ENCODE peak calls at places on chromosomes 16 and 17, in six cellular contexts. One of them, this sample, is unnamed.

GRCh38 chr16:30858111-30858495 is 35.8 kb downstream of the BCL7C start:
- DNase-seq in IMR-90: no peak
- DNase-seq in trophoblast cell: peak; percentile 41
- DNase-seq in H1: no peak
- DNase-seq in H9: no peak
- DNase-seq in mesenchymal stem cell: no peak
- DNase-seq in this sample: no peak

GRCh38 chr16:86142801-86143236 is 243.9 kb downstream of the IRF8 start:
- DNase-seq in mesenchymal stem cell: no peak
- DNase-seq in IMR-90: no peak
- DNase-seq in trophoblast cell: no peak
- DNase-seq in H1: no peak
- DNase-seq in H9: no peak
- DNase-seq in this sample: no peak

GRCh38 chr17:19933221-19933620 is 44.4 kb downstream of the AKAP10 start:
- DNase-seq in H1: no peak
- DNase-seq in H9: no peak
- DNase-seq in mesenchymal stem cell: no peak
- DNase-seq in trophoblast cell: peak; percentile 42
- DNase-seq in IMR-90: peak; percentile 31
- DNase-seq in this sample: no peak

GRCh38 chr17:49910094-49910857 is 58.7 kb upstream of the DLX4 start:
- DNase-seq in IMR-90: no peak
- DNase-seq in H9: peak; percentile 90
- DNase-seq in trophoblast cell: no peak
- DNase-seq in mesenchymal stem cell: peak; percentile 24
- DNase-seq in H1: no peak
- DNase-seq in this sample: no peak

GRCh38 chr16:73051216-73051615 is 3.3 kb upstream of the ZFHX3 start:
- DNase-seq in trophoblast cell: no peak
- DNase-seq in H1: no peak
- DNase-seq in H9: no peak
- DNase-seq in mesenchymal stem cell: no peak
- DNase-seq in IMR-90: no peak
- DNase-seq in this sample: no peak

GRCh38 chr16:68737046-68737729 is at the start of gene CDH1:
- DNase-seq in trophoblast cell: peak; percentile 86
- DNase-seq in IMR-90: no peak
- DNase-seq in H9: peak; percentile 98
- DNase-seq in mesenchymal stem cell: no peak
- DNase-seq in H1: peak; percentile 86
- DNase-seq in this sample: no peak

GRCh38 chr16:20023190-20023589 is 50.5 kb downstream of the GPR139 start:
- DNase-seq in trophoblast cell: peak; percentile 45
- DNase-seq in H9: no peak
- DNase-seq in mesenchymal stem cell: peak; percentile 1
- DNase-seq in H1: no peak
- DNase-seq in IMR-90: peak; percentile 17
- DNase-seq in this sample: peak; percentile 55

GRCh38 chr16:84292032-84292431 is 2.6 kb upstream of the WFDC1 start:
- DNase-seq in H9: no peak
- DNase-seq in trophoblast cell: no peak
- DNase-seq in H1: no peak
- DNase-seq in mesenchymal stem cell: no peak
- DNase-seq in IMR-90: no peak
- DNase-seq in this sample: no peak

GRCh38 chr17:5676012-5676411 is 91.7 kb upstream of the NLRP1 start:
- DNase-seq in mesenchymal stem cell: peak; percentile 1
- DNase-seq in IMR-90: no peak
- DNase-seq in trophoblast cell: no peak
- DNase-seq in H9: no peak
- DNase-seq in H1: no peak
- DNase-seq in this sample: no peak

GRCh38 chr16:22369221-22369811 is 5.1 kb downstream of the CDR2 start:
- DNase-seq in IMR-90: peak; percentile 79
- DNase-seq in mesenchymal stem cell: peak; percentile 60
- DNase-seq in trophoblast cell: no peak
- DNase-seq in H9: no peak
- DNase-seq in H1: no peak
- DNase-seq in this sample: no peak

GRCh38 chr17:58382108-58382884 is 30.3 kb upstream of the SUPT4H1 start:
- DNase-seq in H9: no peak
- DNase-seq in H1: no peak
- DNase-seq in IMR-90: no peak
- DNase-seq in trophoblast cell: no peak
- DNase-seq in mesenchymal stem cell: no peak
- DNase-seq in this sample: no peak

GRCh38 chr16:17780181-17780580 is 309.4 kb upstream of the XYLT1 start:
- DNase-seq in trophoblast cell: no peak
- DNase-seq in H1: no peak
- DNase-seq in H9: no peak
- DNase-seq in IMR-90: peak; percentile 23
- DNase-seq in mesenchymal stem cell: no peak
- DNase-seq in this sample: no peak

GRCh38 chr16:5034167-5034523 is 410 bp upstream of the NAGPA start:
- DNase-seq in H1: no peak
- DNase-seq in mesenchymal stem cell: no peak
- DNase-seq in H9: no peak
- DNase-seq in IMR-90: no peak
- DNase-seq in trophoblast cell: no peak
- DNase-seq in this sample: no peak

GRCh38 chr17:71995570-71995969 is 125.2 kb upstream of the SOX9 start:
- DNase-seq in H1: no peak
- DNase-seq in IMR-90: peak; percentile 67
- DNase-seq in trophoblast cell: no peak
- DNase-seq in H9: no peak
- DNase-seq in mesenchymal stem cell: no peak
- DNase-seq in this sample: no peak

GRCh38 chr16:56801762-56802161 is 63.2 kb upstream of the SLC12A3 start:
- DNase-seq in trophoblast cell: no peak
- DNase-seq in H9: no peak
- DNase-seq in mesenchymal stem cell: no peak
- DNase-seq in H1: no peak
- DNase-seq in IMR-90: no peak
- DNase-seq in this sample: peak; percentile 47

GRCh38 chr16:31499928-31500327 is 8.3 kb downstream of the RUSF1 start:
- DNase-seq in trophoblast cell: no peak
- DNase-seq in H1: no peak
- DNase-seq in IMR-90: no peak
- DNase-seq in mesenchymal stem cell: no peak
- DNase-seq in H9: no peak
- DNase-seq in this sample: no peak

GRCh38 chr17:50325906-50326305 is 20.0 kb upstream of the XYLT2 start:
- DNase-seq in trophoblast cell: no peak
- DNase-seq in mesenchymal stem cell: no peak
- DNase-seq in H1: no peak
- DNase-seq in H9: no peak
- DNase-seq in IMR-90: no peak
- DNase-seq in this sample: no peak

GRCh38 chr17:77507116-77507885 is 366.5 kb downstream of the SEC14L1 start:
- DNase-seq in H9: peak; percentile 66
- DNase-seq in H1: no peak
- DNase-seq in IMR-90: no peak
- DNase-seq in trophoblast cell: no peak
- DNase-seq in mesenchymal stem cell: no peak
- DNase-seq in this sample: no peak

GRCh38 chr16:89038221-89038721 is 55.4 kb upstream of the ACSF3 start:
- DNase-seq in mesenchymal stem cell: no peak
- DNase-seq in trophoblast cell: no peak
- DNase-seq in H1: no peak
- DNase-seq in H9: no peak
- DNase-seq in IMR-90: no peak
- DNase-seq in this sample: no peak

GRCh38 chr16:84199097-84199496 is 8.1 kb downstream of the ADAD2 start:
- DNase-seq in H1: no peak
- DNase-seq in H9: no peak
- DNase-seq in trophoblast cell: no peak
- DNase-seq in mesenchymal stem cell: no peak
- DNase-seq in IMR-90: no peak
- DNase-seq in this sample: no peak

GRCh38 chr17:47803201-47803600 is 18.4 kb downstream of the OSBPL7 start:
- DNase-seq in H9: no peak
- DNase-seq in trophoblast cell: no peak
- DNase-seq in mesenchymal stem cell: no peak
- DNase-seq in H1: no peak
- DNase-seq in IMR-90: no peak
- DNase-seq in this sample: no peak

GRCh38 chr17:494601-495195 is 142.1 kb upstream of the RPH3AL start:
- DNase-seq in IMR-90: no peak
- DNase-seq in mesenchymal stem cell: no peak
- DNase-seq in trophoblast cell: no peak
- DNase-seq in H1: no peak
- DNase-seq in H9: no peak
- DNase-seq in this sample: no peak

GRCh38 chr17:37700881-37701280 is 44.0 kb downstream of the HNF1B start:
- DNase-seq in trophoblast cell: no peak
- DNase-seq in IMR-90: peak; percentile 36
- DNase-seq in mesenchymal stem cell: peak; percentile 20
- DNase-seq in H9: no peak
- DNase-seq in H1: no peak
- DNase-seq in this sample: no peak

GRCh38 chr17:37699285-37699973 is 45.4 kb downstream of the HNF1B start:
- DNase-seq in H1: no peak
- DNase-seq in H9: no peak
- DNase-seq in trophoblast cell: no peak
- DNase-seq in mesenchymal stem cell: no peak
- DNase-seq in IMR-90: no peak
- DNase-seq in this sample: no peak

GRCh38 chr17:37702605-37703004 is 42.3 kb downstream of the HNF1B start:
- DNase-seq in IMR-90: peak; percentile 91
- DNase-seq in mesenchymal stem cell: peak; percentile 20
- DNase-seq in H1: no peak
- DNase-seq in H9: no peak
- DNase-seq in trophoblast cell: no peak
- DNase-seq in this sample: no peak

GRCh38 chr17:37698856-37699255 is 46.0 kb downstream of the HNF1B start:
- DNase-seq in trophoblast cell: no peak
- DNase-seq in H9: no peak
- DNase-seq in IMR-90: no peak
- DNase-seq in H1: no peak
- DNase-seq in mesenchymal stem cell: no peak
- DNase-seq in this sample: no peak

GRCh38 chr17:37701424-37702020 is 43.3 kb downstream of the HNF1B start:
- DNase-seq in mesenchymal stem cell: no peak
- DNase-seq in H1: no peak
- DNase-seq in IMR-90: no peak
- DNase-seq in trophoblast cell: peak; percentile 55
- DNase-seq in H9: peak; percentile 56
- DNase-seq in this sample: no peak
- H2AK5ac ChIP-seq in mesenchymal stem cell: no peak overlapping the region
- H2AK5ac ChIP-seq in H1: no peak overlapping the region
- H2AK5ac ChIP-seq in IMR-90: peak overlapping the region; percentile 74
- H2AK5ac ChIP-seq in trophoblast cell: no peak overlapping the region
- H2AK5ac ChIP-seq in H9: no peak overlapping the region
- H2AK5ac ChIP-seq in this sample: no peak overlapping the region

DNA sequence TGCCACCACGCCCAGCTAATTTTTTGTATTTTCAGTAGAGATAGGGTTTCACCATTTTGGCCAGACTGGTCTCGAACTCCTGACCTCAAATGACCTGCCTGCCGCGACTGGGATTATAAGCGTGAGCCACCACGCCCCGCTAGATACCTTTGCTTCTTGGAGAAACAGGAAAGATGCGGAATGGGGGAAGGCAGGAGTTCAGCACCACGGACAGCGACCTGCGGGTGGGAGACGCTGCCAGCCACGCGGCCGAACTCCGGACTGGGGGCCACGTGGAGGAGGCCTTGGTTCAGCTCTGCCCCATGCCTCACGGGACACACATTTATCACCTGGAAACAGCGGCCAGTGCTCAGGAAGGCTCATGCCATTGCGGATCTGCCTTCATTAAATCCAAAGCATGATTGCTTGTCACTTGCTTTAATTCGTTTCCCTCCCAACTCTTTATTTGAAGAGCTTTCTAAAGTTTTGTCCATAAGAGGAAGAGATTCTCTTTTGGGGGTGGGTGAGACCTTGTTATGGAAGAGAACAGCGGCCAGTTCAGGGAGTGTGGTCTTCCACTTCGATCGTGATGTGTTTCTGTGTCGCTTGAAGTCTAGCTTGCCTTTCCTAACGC is 219.9 kb downstream of the ENGASE start:
- DNase-seq in H1: peak; percentile 62
- DNase-seq in mesenchymal stem cell: peak; percentile 13
- DNase-seq in IMR-90: peak; percentile 29
- DNase-seq in H9: peak; percentile 93
- DNase-seq in trophoblast cell: peak; percentile 77
- DNase-seq in this sample: peak; percentile 85
- H4K91ac ChIP-seq in H1: no peak overlapping the region
- H4K91ac ChIP-seq in mesenchymal stem cell: no peak overlapping the region
- H4K91ac ChIP-seq in IMR-90: no peak overlapping the region
- H4K91ac ChIP-seq in H9: no peak overlapping the region
- H4K91ac ChIP-seq in trophoblast cell: no peak overlapping the region
- H4K91ac ChIP-seq in this sample: no peak overlapping the region

DNA sequence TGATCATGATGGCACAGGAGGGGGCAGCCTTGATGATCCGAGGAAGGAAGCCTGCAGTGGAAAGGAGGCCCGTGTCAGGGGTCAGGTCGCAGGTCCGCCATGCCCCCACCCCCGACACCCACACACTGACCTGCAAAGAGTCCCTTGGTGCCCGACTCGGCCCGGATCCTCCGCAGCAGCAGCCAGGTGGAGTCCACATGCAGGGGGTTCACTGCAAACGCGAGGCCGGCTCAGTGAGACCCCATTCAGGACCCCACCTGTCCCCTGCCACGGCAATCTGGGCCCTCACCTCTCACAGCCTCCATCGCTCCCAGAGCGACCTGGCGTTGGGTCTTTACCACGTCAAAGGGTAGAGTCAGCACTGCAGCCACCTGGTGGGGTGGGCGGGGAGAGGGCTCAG is 4.6 kb downstream of the SLC25A39 start:
- DNase-seq in trophoblast cell: no peak
- DNase-seq in IMR-90: no peak
- DNase-seq in H9: peak; percentile 36
- DNase-seq in mesenchymal stem cell: no peak
- DNase-seq in H1: no peak
- DNase-seq in this sample: no peak
- H2AK5ac ChIP-seq in trophoblast cell: no peak overlapping the region
- H2AK5ac ChIP-seq in IMR-90: no peak overlapping the region
- H2AK5ac ChIP-seq in H9: no peak overlapping the region
- H2AK5ac ChIP-seq in mesenchymal stem cell: no peak overlapping the region
- H2AK5ac ChIP-seq in H1: no peak overlapping the region
- H2AK5ac ChIP-seq in this sample: no peak overlapping the region

DNA sequence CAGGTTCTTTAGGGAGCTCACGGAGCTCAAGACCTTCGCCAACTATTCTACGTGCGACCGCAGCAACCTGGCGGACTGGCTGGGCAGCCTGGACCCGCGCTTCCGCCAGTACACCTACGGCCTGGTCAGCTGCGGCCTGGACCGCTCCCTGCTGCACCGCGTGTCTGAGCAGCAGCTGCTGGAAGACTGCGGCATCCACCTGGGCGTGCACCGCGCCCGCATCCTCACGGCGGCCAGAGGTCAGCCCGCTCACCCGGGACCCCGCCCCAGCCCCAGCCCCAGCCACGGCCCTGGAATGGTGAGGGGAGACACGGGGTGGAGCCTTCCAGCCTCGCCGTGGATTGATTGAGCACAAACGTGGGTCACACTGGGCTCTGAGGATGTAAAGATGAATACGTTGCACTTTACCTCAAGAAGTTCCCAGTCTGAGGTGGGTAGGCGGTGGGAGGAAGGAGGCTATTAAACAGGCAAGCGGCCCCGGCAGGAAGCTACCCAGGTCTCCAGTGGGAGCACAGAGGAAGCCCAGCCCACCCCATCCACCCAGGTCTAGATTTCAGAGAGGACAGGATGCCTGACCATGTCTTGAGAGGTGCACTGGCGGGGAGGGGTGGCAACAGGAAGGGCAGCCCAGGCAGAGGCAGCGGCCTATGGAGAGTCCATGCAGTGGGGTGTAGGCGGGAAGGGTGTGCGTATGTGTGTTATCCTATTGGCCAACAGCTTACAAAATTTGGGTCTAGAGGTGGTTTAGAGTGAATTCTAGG is 13.7 kb downstream of the SARM1 start:
- DNase-seq in H1: no peak
- DNase-seq in IMR-90: no peak
- DNase-seq in trophoblast cell: peak; percentile 84
- DNase-seq in mesenchymal stem cell: no peak
- DNase-seq in H9: peak; percentile 62
- DNase-seq in this sample: no peak
- H4K91ac ChIP-seq in H1: no peak overlapping the region
- H4K91ac ChIP-seq in IMR-90: no peak overlapping the region
- H4K91ac ChIP-seq in trophoblast cell: no peak overlapping the region
- H4K91ac ChIP-seq in mesenchymal stem cell: peak overlapping the region; percentile 25
- H4K91ac ChIP-seq in H9: no peak overlapping the region
- H4K91ac ChIP-seq in this sample: no peak overlapping the region